ENCODE peak calls at places on chromosomes 4 and X, in five cellular contexts. T is hepatocyte, I is left lung, Z is Karpas-422, U is body of pancreas. M is an unnamed sample. For H3K4me1 and H3K9me3, the result is how much of the 10 kb centered on the place peaks cover.

GRCh38 chrX:41382699-41383645 is 49.0 kb downstream of the DDX3X start:
- DNase-seq in T (peak), I (no peak), Z (no peak), U (no peak), M (peak)

GRCh38 chrX:8673211-8673610 is 58.7 kb downstream of the ANOS1 start:
- DNase-seq in T (no peak), I (no peak), Z (no peak), U (no peak), M (no peak)

GRCh38 chrX:12139934-12140611 is 1.8 kb downstream of the FRMPD4 start:
- DNase-seq in T (no peak), I (no peak), Z (no peak), U (no peak), M (no peak)

GRCh38 chr4:168540086-168540864 is 43.4 kb downstream of the PALLD start:
- DNase-seq in T (no peak), I (no peak), Z (no peak), U (no peak), M (no peak)

GRCh38 chrX:20715176-20715575 is 448.5 kb upstream of the RPS6KA3 start:
- DNase-seq in T (no peak), I (no peak), Z (no peak), U (no peak), M (no peak)

GRCh38 chrX:14508025-14508690 is 21.2 kb upstream of the GLRA2 start:
- DNase-seq in T (no peak), I (no peak), Z (no peak), U (no peak), M (no peak)

GRCh38 chr4:85760521-85760920 is 285.6 kb downstream of the ARHGAP24 start:
- DNase-seq in T (no peak), I (no peak), Z (no peak), U (no peak), M (no peak)

GRCh38 chr4:146329042-146329716 is 114.8 kb downstream of the REELD1 start:
- DNase-seq in T (no peak), I (no peak), Z (no peak), U (no peak), M (no peak)

GRCh38 chr4:117085185-117085701 is at the start of gene TRAM1L1:
- DNase-seq in T (peak), I (peak), Z (no peak), U (peak), M (peak)

GRCh38 chrX:20374450-20374849 is 107.7 kb upstream of the RPS6KA3 start:
- DNase-seq in T (no peak), I (no peak), Z (no peak), U (no peak), M (no peak)

GRCh38 chrX:117972681-117973080 is 143.9 kb downstream of the KLHL13 start:
- DNase-seq in T (no peak), I (no peak), Z (no peak), U (no peak), M (no peak)
- H3K4me3 ChIP-seq in T (no peak), I (no peak), Z (no peak), U (no peak), M (peak)

GRCh38 chr4:184455299-184455698 is 19.1 kb downstream of the IRF2 start:
- DNase-seq in T (no peak), I (no peak), Z (no peak), U (no peak), M (no peak)

GRCh38 chr4:184457530-184458249 is 16.7 kb downstream of the IRF2 start:
- DNase-seq in T (no peak), I (no peak), Z (no peak), U (no peak), M (no peak)

GRCh38 chr4:184459413-184459812 is 14.9 kb downstream of the IRF2 start:
- DNase-seq in T (no peak), I (no peak), Z (no peak), U (no peak), M (no peak)

GRCh38 chr4:184453402-184454160 is 20.8 kb downstream of the IRF2 start:
- DNase-seq in T (peak), I (no peak), Z (peak), U (peak), M (no peak)

GRCh38 chr4:184456337-184456736 is 18.0 kb downstream of the IRF2 start:
- DNase-seq in T (no peak), I (peak), Z (no peak), U (no peak), M (no peak)
- H3K4me1 ChIP-seq in T (under half), I (half or more), Z (half or more), U (under half), M (under half)

DNA sequence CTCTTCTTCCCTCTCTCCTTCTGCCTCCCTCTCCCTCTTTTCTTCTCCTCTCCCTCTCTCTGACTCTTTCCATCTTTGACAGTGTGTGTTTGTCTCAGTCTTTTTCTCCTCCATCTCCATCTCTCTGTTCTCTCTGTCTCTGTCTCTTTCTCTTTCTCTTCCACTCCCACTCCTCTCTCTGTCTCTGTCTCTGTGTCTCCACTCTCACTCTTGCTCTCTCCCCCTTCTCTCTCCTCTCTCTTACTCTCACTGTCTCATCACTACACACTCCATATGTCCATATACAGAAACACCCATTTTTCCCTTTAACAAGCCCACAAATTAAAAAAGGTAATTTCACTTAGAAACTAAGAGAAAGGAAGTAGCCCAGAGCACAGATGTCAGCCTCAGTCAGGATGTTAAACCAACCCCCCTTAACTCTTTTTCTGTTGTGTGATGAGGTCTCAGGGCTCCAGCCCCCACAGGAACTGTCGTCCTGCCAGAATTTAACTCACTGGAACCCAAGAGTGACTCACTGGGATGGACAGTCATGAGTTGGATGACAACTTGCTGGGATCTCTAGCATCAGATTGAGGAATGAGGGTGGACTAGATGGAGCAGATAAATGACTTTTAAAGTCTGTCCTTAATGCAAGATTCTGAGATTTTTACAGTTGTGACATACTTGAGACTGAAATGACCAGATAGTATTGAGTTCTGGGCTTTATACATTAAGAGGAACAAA is 27.5 kb downstream of the OTUD6A start:
- DNase-seq in T (no peak), I (no peak), Z (no peak), U (no peak), M (no peak)
- H3K9me3 ChIP-seq in T (under half), I (under half), Z (under half), U (under half), M (under half)

GRCh38 chr4:185054876-185055275 is 36.6 kb downstream of the HELT start:
- DNase-seq in T (no peak), I (no peak), Z (no peak), U (no peak), M (no peak)
- H3K4me3 ChIP-seq in T (no peak), I (no peak), Z (no peak), U (no peak), M (no peak)

GRCh38 chrX:40146471-40147398 is 49.0 kb upstream of the BCOR start:
- DNase-seq in T (peak), I (peak), Z (no peak), U (peak), M (no peak)
- H3K4me1 ChIP-seq in T (half or more), I (under half), Z (under half), U (under half), M (under half)

GRCh38 chr4:37427193-37427592 is 182.7 kb downstream of the NWD2 start:
- DNase-seq in T (no peak), I (no peak), Z (no peak), U (no peak), M (no peak)

GRCh38 chr4:37434469-37434868 is 189.9 kb downstream of the NWD2 start:
- DNase-seq in T (peak), I (no peak), Z (no peak), U (no peak), M (no peak)

GRCh38 chr4:37429906-37430305 is 185.4 kb downstream of the NWD2 start:
- DNase-seq in T (no peak), I (no peak), Z (peak), U (no peak), M (no peak)

GRCh38 chr4:37431417-37431743 is 186.8 kb downstream of the NWD2 start:
- DNase-seq in T (peak), I (no peak), Z (peak), U (no peak), M (no peak)

DNA sequence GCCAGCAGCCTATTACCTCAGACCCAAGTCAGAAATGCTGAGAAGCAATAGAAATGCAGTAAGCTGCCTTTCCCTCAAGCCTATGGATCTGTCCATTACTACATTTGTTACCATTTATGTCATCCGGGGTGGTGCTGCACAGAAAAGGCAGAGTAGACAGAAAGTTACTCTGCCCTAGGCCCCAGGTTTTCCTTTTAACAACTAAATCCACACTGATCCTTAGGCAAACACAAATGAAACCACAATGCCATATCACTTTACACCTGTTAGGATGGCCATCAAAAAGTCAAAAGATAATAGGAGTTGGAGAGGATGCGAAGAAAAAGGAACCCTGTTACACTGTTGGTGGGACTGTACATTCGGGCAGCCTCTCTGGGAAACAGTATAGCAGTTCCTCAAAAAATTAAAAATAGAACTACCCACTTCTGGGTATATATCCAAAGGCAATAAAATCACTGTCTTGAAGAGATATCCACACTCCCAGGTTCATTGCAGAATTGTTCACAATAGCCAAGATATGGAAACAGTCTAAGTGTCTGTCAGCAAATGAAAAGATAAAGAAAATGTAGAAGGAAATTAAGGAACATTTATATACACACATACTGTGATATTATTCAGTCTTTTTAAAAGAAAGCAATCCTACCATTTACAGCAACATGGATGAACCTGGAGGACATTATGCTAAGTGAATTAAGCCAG is 186.3 kb downstream of the NWD2 start:
- DNase-seq in T (no peak), I (no peak), Z (no peak), U (no peak), M (no peak)
- H3K9me3 ChIP-seq in T (under half), I (under half), Z (under half), U (under half), M (under half)

GRCh38 chr4:3255611-3256186 is 6.7 kb downstream of the MSANTD1 start:
- DNase-seq in T (no peak), I (peak), Z (no peak), U (no peak), M (no peak)
- H3K4me3 ChIP-seq in T (no peak), I (no peak), Z (no peak), U (no peak), M (no peak)

GRCh38 chr4:48268956-48269860 is at the start of gene TEC:
- DNase-seq in T (peak), I (peak), Z (peak), U (peak), M (peak)
- H3K4me1 ChIP-seq in T (under half), I (under half), Z (under half), U (under half), M (under half)

GRCh38 chr4:150695162-150695561 is 113.2 kb downstream of the MAB21L2 start:
- DNase-seq in T (no peak), I (no peak), Z (no peak), U (no peak), M (no peak)
- H3K9me3 ChIP-seq in T (under half), I (under half), Z (under half), U (under half), M (under half)

M was measured in aorta.